ENCODE peak calls at places on chromosomes 5 and 9, in seven cellular contexts. Y, Z, O, N, A, G and D are unnamed samples.

GRCh38 chr5:10669983-10670382 is 91.1 kb downstream of the DAP start:
- DNase-seq in A (no peak), G (no peak), Z (no peak), N (no peak), O (no peak), Y (no peak), D (no peak)

GRCh38 chr5:62534461-62535236 is 44.0 kb upstream of the LRRC70 start:
- DNase-seq in O (no peak), Z (no peak), A (no peak), Y (no peak), N (no peak), G (no peak), D (no peak)

GRCh38 chr9:99803694-99804093 is 18.0 kb upstream of the NR4A3 start:
- DNase-seq in G (no peak), Z (no peak), N (no peak), O (peak; percentile 70), Y (no peak), A (no peak), D (no peak)

GRCh38 chr9:33106827-33107621 is 30.6 kb upstream of the SMU1 start:
- DNase-seq in Y (peak; percentile 35), N (no peak), O (peak; percentile 83), G (peak; percentile 76), A (peak; percentile 65), Z (peak; percentile 71), D (peak; percentile 24)

GRCh38 chr5:181088289-181088688 is 42.7 kb downstream of the OR2V1 start:
- DNase-seq in Z (no peak), A (peak; percentile 59), Y (no peak), G (no peak), N (no peak), O (no peak), D (no peak)

GRCh38 chr5:158660726-158661125 is 439.0 kb downstream of the EBF1 start:
- DNase-seq in A (no peak), N (no peak), O (peak; percentile 60), Y (no peak), G (no peak), Z (no peak), D (no peak)

GRCh38 chr5:88669314-88669713 is 213.7 kb downstream of the MEF2C start:
- DNase-seq in N (no peak), A (no peak), Y (no peak), G (no peak), Z (no peak), O (no peak), D (no peak)

GRCh38 chr9:76618762-76619161 is 145.5 kb upstream of the PCA3 start:
- DNase-seq in Z (peak; percentile 74), N (no peak), Y (no peak), A (no peak), O (peak; percentile 84), G (no peak), D (no peak)

GRCh38 chr5:149747833-149748366 is 17.8 kb downstream of the PPARGC1B start:
- DNase-seq in Z (no peak), N (no peak), O (no peak), Y (no peak), A (no peak), G (no peak), D (no peak)

GRCh38 chr9:131068076-131068816 is 28.1 kb upstream of the AIF1L start:
- DNase-seq in A (no peak), G (no peak), O (no peak), N (no peak), Y (no peak), Z (no peak), D (no peak)

GRCh38 chr5:6626494-6626893 is 6.3 kb downstream of the NSUN2 start:
- DNase-seq in O (peak; percentile 21), Y (no peak), Z (no peak), A (no peak), G (no peak), N (no peak), D (no peak)

GRCh38 chr5:143006511-143006910 is 236.3 kb downstream of the ARHGAP26 start:
- DNase-seq in O (no peak), G (peak; percentile 78), Y (no peak), N (no peak), A (no peak), Z (no peak), D (no peak)

GRCh38 chr5:23457780-23458179 is 49.6 kb upstream of the PRDM9 start:
- DNase-seq in Z (no peak), N (no peak), Y (no peak), O (no peak), G (no peak), A (no peak), D (no peak)

GRCh38 chr5:118933703-118934102 is 54.6 kb downstream of the DTWD2 start:
- DNase-seq in O (no peak), N (no peak), Y (no peak), Z (no peak), G (no peak), A (no peak), D (no peak)

GRCh38 chr9:122379340-122379739 is 8.5 kb downstream of the PTGS1 start:
- DNase-seq in Z (no peak), N (peak; percentile 33), G (no peak), O (peak; percentile 42), A (peak; percentile 75), Y (no peak), D (no peak)

GRCh38 chr5:115209279-115209678 is 39.6 kb upstream of the TRIM36 start:
- DNase-seq in N (no peak), A (no peak), Y (no peak), G (no peak), O (no peak), Z (peak; percentile 50), D (no peak)

GRCh38 chr9:5438301-5439162 is 807 bp upstream of the PLGRKT start:
- DNase-seq in Z (peak; percentile 39), A (no peak), G (no peak), O (peak; percentile 40), N (no peak), Y (no peak), D (no peak)

GRCh38 chr5:63916786-63917185 is 45.5 kb downstream of the HTR1A start:
- DNase-seq in G (no peak), N (no peak), A (no peak), Y (no peak), O (peak; percentile 82), Z (no peak), D (no peak)

GRCh38 chr5:135140805-135141204 is 106.8 kb upstream of the PITX1 start:
- DNase-seq in Y (no peak), N (no peak), G (peak; percentile 67), O (peak; percentile 59), A (no peak), Z (peak; percentile 29), D (no peak)

GRCh38 chr5:120604898-120605297 is 140.8 kb downstream of the PRR16 start:
- DNase-seq in G (no peak), A (no peak), O (peak; percentile 88), Z (peak; percentile 80), Y (no peak), N (no peak), D (no peak)

GRCh38 chr5:38825494-38825893 is 20.3 kb upstream of the OSMR start:
- DNase-seq in A (no peak), Z (peak; percentile 76), O (peak; percentile 57), Y (no peak), N (no peak), G (no peak), D (no peak)

GRCh38 chr9:133823189-133824105 is 85.3 kb upstream of the SARDH start:
- DNase-seq in N (no peak), Y (no peak), G (no peak), A (no peak), Z (no peak), O (no peak), D (no peak)

GRCh38 chr9:94974154-94974860 is 247.8 kb downstream of the AOPEP start:
- DNase-seq in N (peak; percentile 87), O (no peak), G (no peak), Z (no peak), Y (no peak), A (no peak), D (no peak)

GRCh38 chr5:146710348-146710747 is 168.2 kb downstream of the PPP2R2B start:
- DNase-seq in O (no peak), N (no peak), G (no peak), Y (no peak), A (no peak), Z (no peak), D (no peak)

GRCh38 chr9:96661711-96662110 is 6.6 kb upstream of the PRXL2C start:
- DNase-seq in G (no peak), Z (peak; percentile 7), Y (no peak), A (no peak), N (no peak), O (no peak), D (no peak)

GRCh38 chr9:113462781-113463286 is 693 bp upstream of the RGS3 start:
- DNase-seq in N (no peak), O (no peak), Y (no peak), A (no peak), Z (no peak), G (no peak), D (no peak)

GRCh38 chr5:96893342-96893741 is 17.0 kb downstream of the ERAP2 start:
- DNase-seq in Y (no peak), A (no peak), O (peak; percentile 68), Z (peak; percentile 67), G (no peak), N (no peak), D (peak; percentile 23)

GRCh38 chr5:178590141-178590923 is at the start of gene COL23A1:
- DNase-seq in A (peak; percentile 92), O (peak; percentile 37), Y (no peak), G (peak; percentile 81), N (peak; percentile 56), Z (peak; percentile 58), D (peak; percentile 82)

GRCh38 chr5:113128931-113129330 is 152.3 kb downstream of the DCP2 start:
- DNase-seq in O (no peak), A (no peak), N (no peak), G (no peak), Z (no peak), Y (no peak), D (no peak)

DNA sequence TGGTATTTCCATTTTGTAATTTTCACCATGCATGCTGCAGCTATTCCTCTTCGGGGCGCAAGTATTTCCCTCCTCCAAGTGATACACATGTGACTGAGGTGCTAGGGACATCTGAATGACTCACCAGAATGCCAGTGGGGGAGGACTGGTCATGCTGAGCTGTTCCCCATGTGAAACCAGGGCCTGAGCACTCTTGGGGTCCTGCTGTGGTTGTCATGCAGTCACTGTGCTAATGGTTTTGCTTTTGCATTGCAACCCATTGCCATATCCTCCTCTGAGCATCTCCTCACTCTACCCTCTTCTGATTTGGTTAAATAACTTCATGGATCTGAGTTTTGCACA is 35.2 kb downstream of the ITK start:
- DNase-seq in N (no peak), O (peak; percentile 36), Z (no peak), A (no peak), Y (no peak), G (no peak), D (no peak)
- H3K4me3 ChIP-seq in N (no peak overlapping the region), O (no peak overlapping the region), Z (no peak overlapping the region), A (no peak overlapping the region), Y (no peak overlapping the region), G (no peak overlapping the region), D (no peak overlapping the region)

GRCh38 chr5:125537661-125538060 is 791.2 kb upstream of the ZNF608 start:
- DNase-seq in O (no peak), N (no peak), Z (no peak), G (no peak), A (no peak), Y (no peak), D (no peak)
- H3K4me3 ChIP-seq in O (no peak overlapping the region), N (no peak overlapping the region), Z (no peak overlapping the region), G (no peak overlapping the region), A (no peak overlapping the region), Y (no peak overlapping the region), D (no peak overlapping the region)

GRCh38 chr5:79509244-79509880 is 4.6 kb downstream of the HOMER1 start:
- DNase-seq in O (no peak), Y (no peak), A (no peak), Z (no peak), G (no peak), N (no peak), D (no peak)
- H3K4me3 ChIP-seq in O (no peak overlapping the region), Y (no peak overlapping the region), A (no peak overlapping the region), Z (no peak overlapping the region), G (no peak overlapping the region), N (no peak overlapping the region), D (no peak overlapping the region)

GRCh38 chr9:127926961-127927456 is 3.6 kb downstream of the PIP5KL1 start:
- DNase-seq in Z (no peak), O (no peak), G (no peak), A (no peak), N (no peak), Y (no peak), D (no peak)
- H3K4me3 ChIP-seq in Z (no peak overlapping the region), O (peak overlapping the region; percentile 3), G (no peak overlapping the region), A (peak overlapping the region; percentile 70), N (no peak overlapping the region), Y (no peak overlapping the region), D (no peak overlapping the region)